ENCODE peak calls at places on chromosomes 13 and 19, in eight cellular contexts. One of them, this sample, is unnamed.

GRCh38 chr13:109836629-109837607 is 50.5 kb upstream of the IRS2 start:
- DNase-seq in head of caudate nucleus: no peak
- DNase-seq in mesothelial cell of epicardium: no peak
- DNase-seq in stimulated activated CD4-positive, alpha-beta T cell treated with anti-CD3 and anti-CD28 coated beads, Interleukin-2, amount 100 ng/mL, for 24 hours: no peak
- DNase-seq in PC-3: no peak
- DNase-seq in upper lobe of left lung: no peak
- DNase-seq in posterior vena cava: no peak
- DNase-seq in nucleus accumbens: no peak
- DNase-seq in this sample: no peak

GRCh38 chr19:31285744-31286143 is 63.5 kb downstream of the TSHZ3 start:
- DNase-seq in head of caudate nucleus: no peak
- DNase-seq in mesothelial cell of epicardium: no peak
- DNase-seq in stimulated activated CD4-positive, alpha-beta T cell treated with anti-CD3 and anti-CD28 coated beads, Interleukin-2, amount 100 ng/mL, for 24 hours: no peak
- DNase-seq in PC-3: no peak
- DNase-seq in upper lobe of left lung: no peak
- DNase-seq in posterior vena cava: no peak
- DNase-seq in nucleus accumbens: no peak
- DNase-seq in this sample: no peak

GRCh38 chr13:77915676-77916075 is 3.0 kb downstream of the EDNRB start:
- DNase-seq in head of caudate nucleus: no peak
- DNase-seq in mesothelial cell of epicardium: no peak
- DNase-seq in stimulated activated CD4-positive, alpha-beta T cell treated with anti-CD3 and anti-CD28 coated beads, Interleukin-2, amount 100 ng/mL, for 24 hours: no peak
- DNase-seq in PC-3: no peak
- DNase-seq in upper lobe of left lung: no peak
- DNase-seq in posterior vena cava: no peak
- DNase-seq in nucleus accumbens: no peak
- DNase-seq in this sample: no peak

GRCh38 chr19:38596057-38596981 is 21.4 kb downstream of the MAP4K1 start:
- DNase-seq in head of caudate nucleus: peak
- DNase-seq in mesothelial cell of epicardium: peak
- DNase-seq in stimulated activated CD4-positive, alpha-beta T cell treated with anti-CD3 and anti-CD28 coated beads, Interleukin-2, amount 100 ng/mL, for 24 hours: peak
- DNase-seq in PC-3: peak
- DNase-seq in upper lobe of left lung: peak
- DNase-seq in posterior vena cava: no peak
- DNase-seq in nucleus accumbens: no peak
- DNase-seq in this sample: no peak

GRCh38 chr13:45195421-45195820 is 5.4 kb downstream of the KCTD4 start:
- DNase-seq in head of caudate nucleus: no peak
- DNase-seq in mesothelial cell of epicardium: no peak
- DNase-seq in stimulated activated CD4-positive, alpha-beta T cell treated with anti-CD3 and anti-CD28 coated beads, Interleukin-2, amount 100 ng/mL, for 24 hours: no peak
- DNase-seq in PC-3: no peak
- DNase-seq in upper lobe of left lung: no peak
- DNase-seq in posterior vena cava: no peak
- DNase-seq in nucleus accumbens: no peak
- DNase-seq in this sample: no peak

GRCh38 chr19:45667620-45668341 is at the start of gene GIPR:
- DNase-seq in head of caudate nucleus: peak
- DNase-seq in mesothelial cell of epicardium: no peak
- DNase-seq in stimulated activated CD4-positive, alpha-beta T cell treated with anti-CD3 and anti-CD28 coated beads, Interleukin-2, amount 100 ng/mL, for 24 hours: peak
- DNase-seq in PC-3: peak
- DNase-seq in upper lobe of left lung: peak
- DNase-seq in posterior vena cava: no peak
- DNase-seq in nucleus accumbens: no peak
- DNase-seq in this sample: peak

GRCh38 chr19:4046362-4046691 is 20.4 kb downstream of the ZBTB7A start:
- DNase-seq in head of caudate nucleus: no peak
- DNase-seq in mesothelial cell of epicardium: no peak
- DNase-seq in stimulated activated CD4-positive, alpha-beta T cell treated with anti-CD3 and anti-CD28 coated beads, Interleukin-2, amount 100 ng/mL, for 24 hours: no peak
- DNase-seq in PC-3: no peak
- DNase-seq in upper lobe of left lung: no peak
- DNase-seq in posterior vena cava: no peak
- DNase-seq in nucleus accumbens: no peak
- DNase-seq in this sample: no peak

GRCh38 chr19:54478677-54479266 is 5.7 kb upstream of the CDC42EP5 start:
- DNase-seq in head of caudate nucleus: no peak
- DNase-seq in mesothelial cell of epicardium: no peak
- DNase-seq in stimulated activated CD4-positive, alpha-beta T cell treated with anti-CD3 and anti-CD28 coated beads, Interleukin-2, amount 100 ng/mL, for 24 hours: peak
- DNase-seq in PC-3: peak
- DNase-seq in upper lobe of left lung: no peak
- DNase-seq in posterior vena cava: peak
- DNase-seq in nucleus accumbens: no peak
- DNase-seq in this sample: no peak